ENCODE peak calls at places on chromosomes 4 and X, in nine cellular contexts. One of them, this sample, is unnamed. For H3K4me1, the result is how much of the 10 kb centered on the place peaks cover.

GRCh38 chr4:142741995-142742394 is 104.1 kb downstream of the INPP4B start:
- DNase-seq in GM23248: no peak
- DNase-seq in colonic mucosa: no peak
- DNase-seq in IMR-90: no peak
- DNase-seq in K562: no peak
- DNase-seq in HepG2: no peak
- DNase-seq in mesendoderm: peak
- DNase-seq in neural progenitor cell: peak
- DNase-seq in astrocyte: no peak
- DNase-seq in this sample: no peak

GRCh38 chrX:132118361-132118760 is 9.5 kb downstream of the FRMD7 start:
- DNase-seq in GM23248: no peak
- DNase-seq in colonic mucosa: no peak
- DNase-seq in IMR-90: no peak
- DNase-seq in K562: peak
- DNase-seq in HepG2: no peak
- DNase-seq in mesendoderm: peak
- DNase-seq in neural progenitor cell: peak
- DNase-seq in astrocyte: no peak
- DNase-seq in this sample: no peak

GRCh38 chr4:70637239-70637920 is 8.8 kb downstream of the ENAM start:
- DNase-seq in GM23248: peak
- DNase-seq in colonic mucosa: no peak
- DNase-seq in IMR-90: peak
- DNase-seq in K562: no peak
- DNase-seq in HepG2: no peak
- DNase-seq in mesendoderm: no peak
- DNase-seq in neural progenitor cell: no peak
- DNase-seq in astrocyte: no peak
- DNase-seq in this sample: no peak

GRCh38 chrX:52923781-52924241 is 26.7 kb downstream of the FAM156B start:
- DNase-seq in GM23248: peak
- DNase-seq in colonic mucosa: peak
- DNase-seq in IMR-90: peak
- DNase-seq in K562: no peak
- DNase-seq in HepG2: no peak
- DNase-seq in mesendoderm: no peak
- DNase-seq in neural progenitor cell: no peak
- DNase-seq in astrocyte: peak
- DNase-seq in this sample: no peak

GRCh38 chr4:13483142-13484044 is 747 bp downstream of the RAB28 start:
- DNase-seq in GM23248: peak
- DNase-seq in colonic mucosa: peak
- DNase-seq in IMR-90: peak
- DNase-seq in K562: peak
- DNase-seq in HepG2: peak
- DNase-seq in mesendoderm: peak
- DNase-seq in neural progenitor cell: peak
- DNase-seq in astrocyte: peak
- DNase-seq in this sample: peak

GRCh38 chrX:54747713-54748393 is 50.2 kb downstream of the ITIH6 start:
- DNase-seq in GM23248: no peak
- DNase-seq in colonic mucosa: no peak
- DNase-seq in IMR-90: no peak
- DNase-seq in K562: no peak
- DNase-seq in HepG2: no peak
- DNase-seq in mesendoderm: no peak
- DNase-seq in neural progenitor cell: no peak
- DNase-seq in astrocyte: no peak
- DNase-seq in this sample: no peak

GRCh38 chr4:40552536-40552935 is 77.1 kb downstream of the RBM47 start:
- DNase-seq in GM23248: no peak
- DNase-seq in colonic mucosa: peak
- DNase-seq in IMR-90: no peak
- DNase-seq in K562: no peak
- DNase-seq in HepG2: no peak
- DNase-seq in mesendoderm: peak
- DNase-seq in neural progenitor cell: no peak
- DNase-seq in astrocyte: peak
- DNase-seq in this sample: no peak

GRCh38 chr4:141131738-141132688 is 1.3 kb downstream of the RNF150 start:
- DNase-seq in GM23248: peak
- DNase-seq in colonic mucosa: peak
- DNase-seq in IMR-90: peak
- DNase-seq in K562: no peak
- DNase-seq in HepG2: no peak
- DNase-seq in mesendoderm: peak
- DNase-seq in neural progenitor cell: peak
- DNase-seq in astrocyte: peak
- DNase-seq in this sample: no peak

GRCh38 chrX:24306430-24306829 is 7.4 kb downstream of the SUPT20HL2 start:
- DNase-seq in GM23248: no peak
- DNase-seq in colonic mucosa: no peak
- DNase-seq in IMR-90: no peak
- DNase-seq in K562: peak
- DNase-seq in HepG2: peak
- DNase-seq in mesendoderm: peak
- DNase-seq in neural progenitor cell: peak
- DNase-seq in astrocyte: no peak
- DNase-seq in this sample: no peak

GRCh38 chrX:49958727-49959126 is 36.3 kb downstream of the CLCN5 start:
- DNase-seq in GM23248: no peak
- DNase-seq in colonic mucosa: no peak
- DNase-seq in IMR-90: no peak
- DNase-seq in K562: no peak
- DNase-seq in HepG2: no peak
- DNase-seq in mesendoderm: no peak
- DNase-seq in neural progenitor cell: no peak
- DNase-seq in astrocyte: no peak
- DNase-seq in this sample: no peak

GRCh38 chr4:77047037-77047436 is 28.8 kb downstream of the CCNI start:
- DNase-seq in GM23248: peak
- DNase-seq in colonic mucosa: no peak
- DNase-seq in IMR-90: peak
- DNase-seq in K562: peak
- DNase-seq in HepG2: peak
- DNase-seq in mesendoderm: peak
- DNase-seq in neural progenitor cell: peak
- DNase-seq in astrocyte: no peak
- DNase-seq in this sample: no peak

GRCh38 chr4:20447103-20447502 is 195.4 kb downstream of the SLIT2 start:
- DNase-seq in GM23248: no peak
- DNase-seq in colonic mucosa: no peak
- DNase-seq in IMR-90: no peak
- DNase-seq in K562: no peak
- DNase-seq in HepG2: no peak
- DNase-seq in mesendoderm: peak
- DNase-seq in neural progenitor cell: no peak
- DNase-seq in astrocyte: no peak
- DNase-seq in this sample: no peak

GRCh38 chrX:39728852-39729587 is 368.7 kb downstream of the BCOR start:
- DNase-seq in GM23248: no peak
- DNase-seq in colonic mucosa: no peak
- DNase-seq in IMR-90: no peak
- DNase-seq in K562: no peak
- DNase-seq in HepG2: no peak
- DNase-seq in mesendoderm: no peak
- DNase-seq in neural progenitor cell: no peak
- DNase-seq in astrocyte: no peak
- DNase-seq in this sample: no peak

GRCh38 chr4:47490550-47490949 is 5.5 kb downstream of the ATP10D start:
- DNase-seq in GM23248: peak
- DNase-seq in colonic mucosa: no peak
- DNase-seq in IMR-90: no peak
- DNase-seq in K562: peak
- DNase-seq in HepG2: peak
- DNase-seq in mesendoderm: peak
- DNase-seq in neural progenitor cell: peak
- DNase-seq in astrocyte: peak
- DNase-seq in this sample: peak

GRCh38 chr4:27701563-27701962 is 840.9 kb downstream of the STIM2 start:
- DNase-seq in GM23248: no peak
- DNase-seq in colonic mucosa: no peak
- DNase-seq in IMR-90: peak
- DNase-seq in K562: no peak
- DNase-seq in HepG2: no peak
- DNase-seq in mesendoderm: no peak
- DNase-seq in neural progenitor cell: no peak
- DNase-seq in astrocyte: peak
- DNase-seq in this sample: no peak

GRCh38 chrX:19214248-19214787 is 92.0 kb upstream of the ADGRG2 start:
- DNase-seq in GM23248: no peak
- DNase-seq in colonic mucosa: no peak
- DNase-seq in IMR-90: no peak
- DNase-seq in K562: no peak
- DNase-seq in HepG2: no peak
- DNase-seq in mesendoderm: peak
- DNase-seq in neural progenitor cell: no peak
- DNase-seq in astrocyte: no peak
- DNase-seq in this sample: no peak

GRCh38 chr4:110663738-110664444 is 41.0 kb upstream of the PITX2 start:
- DNase-seq in GM23248: peak
- DNase-seq in colonic mucosa: peak
- DNase-seq in IMR-90: peak
- DNase-seq in K562: no peak
- DNase-seq in HepG2: no peak
- DNase-seq in mesendoderm: no peak
- DNase-seq in neural progenitor cell: no peak
- DNase-seq in astrocyte: peak
- DNase-seq in this sample: no peak

GRCh38 chr4:72666910-72667309 is 97.9 kb upstream of the ADAMTS3 start:
- DNase-seq in GM23248: no peak
- DNase-seq in colonic mucosa: no peak
- DNase-seq in IMR-90: no peak
- DNase-seq in K562: peak
- DNase-seq in HepG2: no peak
- DNase-seq in mesendoderm: peak
- DNase-seq in neural progenitor cell: peak
- DNase-seq in astrocyte: no peak
- DNase-seq in this sample: no peak

GRCh38 chr4:100008048-100008447 is 58.0 kb upstream of the H2AZ1 start:
- DNase-seq in GM23248: peak
- DNase-seq in colonic mucosa: no peak
- DNase-seq in IMR-90: peak
- DNase-seq in K562: no peak
- DNase-seq in HepG2: no peak
- DNase-seq in mesendoderm: no peak
- DNase-seq in neural progenitor cell: no peak
- DNase-seq in astrocyte: peak
- DNase-seq in this sample: no peak

GRCh38 chrX:111736571-111736970 is 55.6 kb downstream of the ALG13 start:
- DNase-seq in GM23248: no peak
- DNase-seq in colonic mucosa: no peak
- DNase-seq in IMR-90: no peak
- DNase-seq in K562: no peak
- DNase-seq in HepG2: no peak
- DNase-seq in mesendoderm: no peak
- DNase-seq in neural progenitor cell: no peak
- DNase-seq in astrocyte: no peak
- DNase-seq in this sample: no peak

GRCh38 chrX:50691820-50692219 is 122.2 kb downstream of the SHROOM4 start:
- DNase-seq in GM23248: peak
- DNase-seq in colonic mucosa: peak
- DNase-seq in IMR-90: peak
- DNase-seq in K562: peak
- DNase-seq in HepG2: peak
- DNase-seq in mesendoderm: peak
- DNase-seq in neural progenitor cell: peak
- DNase-seq in astrocyte: no peak
- DNase-seq in this sample: peak

GRCh38 chr4:125582302-125582701 is 267.5 kb downstream of the FAT4 start:
- DNase-seq in GM23248: peak
- DNase-seq in colonic mucosa: no peak
- DNase-seq in IMR-90: peak
- DNase-seq in K562: no peak
- DNase-seq in HepG2: no peak
- DNase-seq in mesendoderm: no peak
- DNase-seq in neural progenitor cell: no peak
- DNase-seq in astrocyte: no peak
- DNase-seq in this sample: no peak

GRCh38 chrX:56994375-56995270 is 718 bp downstream of the SPIN3 start:
- DNase-seq in GM23248: peak
- DNase-seq in colonic mucosa: no peak
- DNase-seq in IMR-90: peak
- DNase-seq in K562: no peak
- DNase-seq in HepG2: no peak
- DNase-seq in mesendoderm: no peak
- DNase-seq in neural progenitor cell: peak
- DNase-seq in astrocyte: peak
- DNase-seq in this sample: no peak
- H3K9ac ChIP-seq in GM23248: peak
- H3K9ac ChIP-seq in colonic mucosa: peak
- H3K9ac ChIP-seq in IMR-90: peak
- H3K9ac ChIP-seq in K562: peak
- H3K9ac ChIP-seq in HepG2: peak
- H3K9ac ChIP-seq in mesendoderm: peak
- H3K9ac ChIP-seq in neural progenitor cell: peak
- H3K9ac ChIP-seq in astrocyte: peak
- H3K9ac ChIP-seq in this sample: peak

GRCh38 chr4:168848112-168848511 is 161.9 kb downstream of the CBR4 start:
- DNase-seq in GM23248: peak
- DNase-seq in colonic mucosa: no peak
- DNase-seq in IMR-90: no peak
- DNase-seq in K562: no peak
- DNase-seq in HepG2: peak
- DNase-seq in mesendoderm: no peak
- DNase-seq in neural progenitor cell: peak
- DNase-seq in astrocyte: no peak
- DNase-seq in this sample: no peak
- H3K4me3 ChIP-seq in GM23248: peak
- H3K4me3 ChIP-seq in colonic mucosa: no peak
- H3K4me3 ChIP-seq in IMR-90: peak
- H3K4me3 ChIP-seq in K562: no peak
- H3K4me3 ChIP-seq in HepG2: no peak
- H3K4me3 ChIP-seq in mesendoderm: no peak
- H3K4me3 ChIP-seq in neural progenitor cell: no peak
- H3K4me3 ChIP-seq in astrocyte: peak
- H3K4me3 ChIP-seq in this sample: no peak

DNA sequence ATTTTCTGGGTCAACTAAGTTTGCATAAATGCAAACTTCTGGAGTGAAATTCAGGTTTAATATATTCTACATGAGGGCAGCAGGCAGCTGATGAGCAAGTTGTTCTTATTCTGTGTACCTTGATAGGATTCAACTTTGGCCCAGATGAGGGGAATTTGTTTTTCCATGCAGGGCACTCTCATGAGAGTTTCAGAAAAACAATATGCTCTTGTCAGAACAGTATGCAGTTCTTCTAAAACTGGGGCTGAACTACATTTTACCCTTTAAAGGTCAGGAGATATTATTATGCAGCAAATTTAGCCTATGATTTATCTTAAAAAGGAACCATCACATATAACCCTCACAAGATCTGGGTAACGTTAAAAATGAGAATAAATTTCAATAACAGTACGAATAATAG is 19.2 kb downstream of the GPRIN3 start:
- DNase-seq in GM23248: no peak
- DNase-seq in colonic mucosa: no peak
- DNase-seq in IMR-90: no peak
- DNase-seq in K562: no peak
- DNase-seq in HepG2: no peak
- DNase-seq in mesendoderm: no peak
- DNase-seq in neural progenitor cell: no peak
- DNase-seq in astrocyte: no peak
- DNase-seq in this sample: no peak
- H3K4me1 ChIP-seq in GM23248: under half
- H3K4me1 ChIP-seq in colonic mucosa: under half
- H3K4me1 ChIP-seq in IMR-90: under half
- H3K4me1 ChIP-seq in K562: under half
- H3K4me1 ChIP-seq in HepG2: under half
- H3K4me1 ChIP-seq in mesendoderm: under half
- H3K4me1 ChIP-seq in neural progenitor cell: under half
- H3K4me1 ChIP-seq in astrocyte: under half
- H3K4me1 ChIP-seq in this sample: under half

GRCh38 chrX:1231850-1232505 is 19.5 kb upstream of the CRLF2 start:
- DNase-seq in GM23248: no peak
- DNase-seq in colonic mucosa: no peak
- DNase-seq in IMR-90: no peak
- DNase-seq in K562: no peak
- DNase-seq in HepG2: no peak
- DNase-seq in mesendoderm: no peak
- DNase-seq in neural progenitor cell: no peak
- DNase-seq in astrocyte: no peak
- DNase-seq in this sample: no peak
- H3K9ac ChIP-seq in GM23248: no peak
- H3K9ac ChIP-seq in colonic mucosa: no peak
- H3K9ac ChIP-seq in IMR-90: no peak
- H3K9ac ChIP-seq in K562: no peak
- H3K9ac ChIP-seq in HepG2: no peak
- H3K9ac ChIP-seq in mesendoderm: no peak
- H3K9ac ChIP-seq in neural progenitor cell: no peak
- H3K9ac ChIP-seq in astrocyte: no peak
- H3K9ac ChIP-seq in this sample: no peak

This sample was measured in NT2/D1.